ENCODE peak calls at places on chromosomes 7 and 10, in seven cellular contexts. E is aorta; A is CD4-positive, alpha-beta memory T cell; I is heart right ventricle; R is upper lobe of right lung; M is H9; W is right atrium auricular region. C is an unnamed sample.

GRCh38 chr7:84202855-84203254 is 8.3 kb upstream of the SEMA3A start:
- DNase-seq in M (no peak), I (no peak), E (no peak), A (no peak), W (no peak), R (no peak), C (no peak)

GRCh38 chr7:51613911-51614344 is 297.3 kb upstream of the COBL start:
- DNase-seq in E (no peak), A (no peak), I (no peak), W (no peak), R (no peak), M (no peak), C (no peak)

GRCh38 chr7:141416691-141417268 is 134.4 kb upstream of the AGK start:
- DNase-seq in R (no peak), M (no peak), W (no peak), A (no peak), E (no peak), I (no peak), C (no peak)

GRCh38 chr10:51960494-51960895 is 261.1 kb upstream of the CSTF2T start:
- DNase-seq in E (no peak), I (no peak), A (peak; percentile 15), R (no peak), M (no peak), W (no peak), C (no peak)

GRCh38 chr7:11327633-11328032 is 354.0 kb downstream of the PHF14 start:
- DNase-seq in R (no peak), M (no peak), I (no peak), A (no peak), E (no peak), W (no peak), C (no peak)

GRCh38 chr10:97659589-97659988 is 19.1 kb downstream of the PI4K2A start:
- DNase-seq in E (no peak), A (no peak), I (no peak), M (no peak), R (no peak), W (no peak), C (no peak)

GRCh38 chr7:22248111-22248809 is 108.7 kb downstream of the RAPGEF5 start:
- DNase-seq in E (no peak), R (no peak), A (no peak), I (no peak), W (no peak), M (no peak), C (no peak)

GRCh38 chr10:63665765-63666164 is 144.6 kb downstream of the REEP3 start:
- DNase-seq in W (no peak), M (no peak), E (no peak), I (no peak), A (no peak), R (no peak), C (no peak)

GRCh38 chr10:78312197-78313046 is 278.8 kb downstream of the RPS24 start:
- DNase-seq in E (no peak), A (no peak), R (no peak), I (no peak), M (peak; percentile 14), W (peak; percentile 70), C (no peak)

GRCh38 chr10:51706225-51706624 is 6.8 kb upstream of the CSTF2T start:
- DNase-seq in A (no peak), E (peak; percentile 87), R (no peak), W (peak; percentile 93), I (peak; percentile 34), M (no peak), C (peak; percentile 82)

GRCh38 chr7:44617225-44617885 is 10.9 kb downstream of the OGDH start:
- DNase-seq in A (no peak), R (no peak), W (no peak), E (no peak), I (no peak), M (no peak), C (no peak)

GRCh38 chr10:110007171-110007700 is 548 bp upstream of the ADD3 start:
- DNase-seq in R (no peak), A (no peak), M (no peak), W (peak; percentile 66), E (no peak), I (no peak), C (no peak)

GRCh38 chr7:2632717-2633537 is 1.1 kb downstream of the TTYH3 start:
- DNase-seq in W (peak; percentile 78), I (peak; percentile 70), A (peak; percentile 15), E (peak; percentile 87), M (no peak), R (peak; percentile 86), C (peak; percentile 87)

GRCh38 chr10:129785536-129785981 is 178.5 kb downstream of the EBF3 start:
- DNase-seq in M (no peak), W (no peak), R (peak; percentile 50), I (no peak), E (peak; percentile 59), A (no peak), C (no peak)

GRCh38 chr7:106812027-106812643 is 52.9 kb upstream of the PIK3CG start:
- DNase-seq in I (no peak), R (no peak), W (no peak), A (no peak), E (no peak), M (no peak), C (peak; percentile 15)
- H3K4me1 ChIP-seq in I (peaks cover 28% of the 10 kb centered on the region), R (no peaks in the 10 kb centered on the region), W (no peaks in the 10 kb centered on the region), A (no peaks in the 10 kb centered on the region), E (peaks cover 3% of the 10 kb centered on the region), M (peaks cover 3% of the 10 kb centered on the region), C (peaks cover 1% of the 10 kb centered on the region)

GRCh38 chr7:47782792-47783191 is 165.5 kb downstream of the PKD1L1 start:
- DNase-seq in A (no peak), W (no peak), E (no peak), M (no peak), I (no peak), R (no peak), C (no peak)
- H3K4me1 ChIP-seq in A (no peaks in the 10 kb centered on the region), W (no peaks in the 10 kb centered on the region), E (peaks cover 16% of the 10 kb centered on the region), M (no peaks in the 10 kb centered on the region), I (peaks cover 29% of the 10 kb centered on the region), R (peaks cover 9% of the 10 kb centered on the region), C (no peaks in the 10 kb centered on the region)

GRCh38 chr10:19826712-19827111 is 10.5 kb downstream of the PLXDC2 start:
- DNase-seq in M (no peak), E (no peak), R (no peak), W (no peak), I (no peak), A (no peak), C (no peak)
- H3K4me1 ChIP-seq in M (peaks cover 7% of the 10 kb centered on the region), E (peaks cover 18% of the 10 kb centered on the region), R (peaks cover 43% of the 10 kb centered on the region), W (no peaks in the 10 kb centered on the region), I (peaks cover 71% of the 10 kb centered on the region), A (no peaks in the 10 kb centered on the region), C (peaks cover 5% of the 10 kb centered on the region)

GRCh38 chr7:1534330-1535099 is 4.0 kb downstream of the MAFK start:
- DNase-seq in W (peak; percentile 57), M (no peak), I (peak; percentile 27), E (peak; percentile 76), R (no peak), A (no peak), C (peak; percentile 56)
- H3K4me1 ChIP-seq in W (no peaks in the 10 kb centered on the region), M (peaks cover 3% of the 10 kb centered on the region), I (peaks cover 83% of the 10 kb centered on the region), E (no peaks in the 10 kb centered on the region), R (peaks cover 49% of the 10 kb centered on the region), A (peaks cover 38% of the 10 kb centered on the region), C (peaks cover 10% of the 10 kb centered on the region)

GRCh38 chr10:14652067-14652466 is 122.6 kb downstream of the FAM107B start:
- DNase-seq in A (no peak), W (no peak), I (no peak), M (no peak), E (no peak), R (no peak), C (no peak)
- H3K4me1 ChIP-seq in A (peaks cover 80% of the 10 kb centered on the region), W (no peaks in the 10 kb centered on the region), I (peaks cover 24% of the 10 kb centered on the region), M (peaks cover 11% of the 10 kb centered on the region), E (no peaks in the 10 kb centered on the region), R (peaks cover 32% of the 10 kb centered on the region), C (no peaks in the 10 kb centered on the region)

DNA sequence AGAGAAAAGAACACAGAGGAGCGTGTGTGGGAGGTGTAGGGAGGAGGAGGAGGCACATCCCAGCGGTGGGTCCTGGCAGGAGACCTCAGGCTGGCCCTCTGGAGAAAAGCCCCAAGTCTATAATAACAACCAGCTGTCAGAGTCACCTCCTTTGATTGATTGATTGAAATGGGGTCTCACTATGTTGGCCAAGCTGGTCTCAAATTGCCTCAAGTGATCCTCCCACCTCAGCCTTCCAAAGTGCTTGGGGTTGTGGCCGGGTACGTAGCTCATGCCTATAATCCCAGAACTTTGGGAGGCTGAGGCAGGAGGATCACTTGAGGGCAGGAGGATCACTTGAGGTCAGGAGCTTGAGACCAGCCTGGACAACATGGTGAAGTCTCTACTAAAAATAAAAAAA is 103.0 kb upstream of the ANLN start:
- DNase-seq in E (no peak), R (no peak), A (no peak), M (no peak), I (no peak), W (no peak), C (no peak)
- H3K4me1 ChIP-seq in E (no peaks in the 10 kb centered on the region), R (peaks cover 25% of the 10 kb centered on the region), A (peaks cover 93% of the 10 kb centered on the region), M (peaks cover 13% of the 10 kb centered on the region), I (peaks cover 57% of the 10 kb centered on the region), W (no peaks in the 10 kb centered on the region), C (peaks cover 5% of the 10 kb centered on the region)

GRCh38 chr7:30752484-30752883 is 549 bp downstream of the INMT start:
- DNase-seq in A (no peak), M (no peak), W (no peak), I (no peak), E (peak; percentile 69), R (no peak), C (peak; percentile 50)

GRCh38 chr7:30752979-30753378 is 1.0 kb downstream of the INMT start:
- DNase-seq in M (no peak), R (no peak), A (no peak), E (peak; percentile 87), I (peak; percentile 83), W (peak; percentile 76), C (peak; percentile 91)

GRCh38 chr7:30754315-30754877 is 2.5 kb downstream of the INMT start:
- DNase-seq in R (no peak), M (no peak), W (no peak), I (no peak), A (no peak), E (no peak), C (no peak)

GRCh38 chr7:30757343-30757695 is 5.4 kb downstream of the INMT start:
- DNase-seq in E (no peak), W (no peak), I (no peak), M (no peak), A (no peak), R (no peak), C (no peak)

GRCh38 chr7:30755384-30756154 is 3.6 kb downstream of the INMT start:
- DNase-seq in R (no peak), W (peak; percentile 73), E (peak; percentile 86), M (no peak), A (no peak), I (peak; percentile 84), C (peak; percentile 94)
- H3K4me1 ChIP-seq in R (peaks cover 28% of the 10 kb centered on the region), W (no peaks in the 10 kb centered on the region), E (no peaks in the 10 kb centered on the region), M (no peaks in the 10 kb centered on the region), A (no peaks in the 10 kb centered on the region), I (peaks cover 79% of the 10 kb centered on the region), C (peaks cover 7% of the 10 kb centered on the region)

GRCh38 chr10:103766751-103767509 is 88.4 kb downstream of the SH3PXD2A start:
- DNase-seq in I (no peak), W (no peak), E (no peak), A (no peak), R (no peak), M (no peak), C (peak; percentile 19)
- H3K4me1 ChIP-seq in I (peaks cover 65% of the 10 kb centered on the region), W (no peaks in the 10 kb centered on the region), E (no peaks in the 10 kb centered on the region), A (peaks cover 73% of the 10 kb centered on the region), R (peaks cover 41% of the 10 kb centered on the region), M (peaks cover 8% of the 10 kb centered on the region), C (peaks cover 18% of the 10 kb centered on the region)

DNA sequence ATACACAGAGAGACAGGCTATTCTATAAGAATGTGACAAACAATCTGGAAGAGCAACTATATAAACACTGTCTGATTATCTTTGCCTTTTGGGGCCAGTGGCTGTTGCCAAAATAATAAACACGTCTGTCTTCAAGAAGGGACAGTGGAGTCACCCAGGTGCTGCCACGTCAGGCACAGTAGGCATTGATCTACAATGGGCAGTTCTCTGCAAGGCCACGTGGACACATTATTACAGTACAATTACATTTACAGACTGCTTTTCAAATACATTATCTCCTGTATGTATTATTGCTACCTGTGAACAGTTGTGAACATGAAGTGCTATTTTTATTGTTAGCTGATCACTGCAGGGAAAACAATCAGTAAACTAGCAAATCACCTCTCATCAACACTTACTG is 14.0 kb downstream of the DNMBP start:
- DNase-seq in A (no peak), M (no peak), R (no peak), W (no peak), I (no peak), E (no peak), C (no peak)
- H3K4me1 ChIP-seq in A (peaks cover 15% of the 10 kb centered on the region), M (no peaks in the 10 kb centered on the region), R (peaks cover 32% of the 10 kb centered on the region), W (no peaks in the 10 kb centered on the region), I (peaks cover 59% of the 10 kb centered on the region), E (peaks cover 4% of the 10 kb centered on the region), C (peaks cover 17% of the 10 kb centered on the region)

C was measured in right cardiac atrium.